ENCODE peak calls at places on chromosomes 2 and 18, in seven cellular contexts. U is BJ, X is breast epithelium, Q is AG04450, P is cardiac fibroblast, H is endothelial cell, F is HFFc6. J is an unnamed sample.
A peak's percentile ranks its signal among the peaks of the same experiment; 100 is the strongest.

GRCh38 chr2:17813742-17814458 is 2.4 kb upstream of the MSGN1 start:
- DNase-seq in U (no peak), X (no peak), Q (no peak), P (peak; percentile 32), H (no peak), F (no peak), J (no peak)

GRCh38 chr18:79690586-79691482 is 11.2 kb downstream of the CTDP1 start:
- DNase-seq in U (no peak), X (no peak), Q (no peak), P (no peak), H (no peak), F (no peak), J (no peak)

GRCh38 chr2:120108049-120108448 is 95.2 kb downstream of the EPB41L5 start:
- DNase-seq in U (peak; percentile 22), X (no peak), Q (peak; percentile 16), P (peak; percentile 79), H (no peak), F (peak; percentile 45), J (peak; percentile 17)

GRCh38 chr18:9722691-9723090 is 14.6 kb downstream of the RAB31 start:
- DNase-seq in U (no peak), X (no peak), Q (no peak), P (no peak), H (no peak), F (no peak), J (no peak)

GRCh38 chr2:10897956-10898355 is 13.8 kb upstream of the KCNF1 start:
- DNase-seq in U (no peak), X (no peak), Q (no peak), P (no peak), H (no peak), F (peak; percentile 33), J (no peak)

GRCh38 chr2:207831569-207832248 is 62.0 kb upstream of the FZD5 start:
- DNase-seq in U (no peak), X (no peak), Q (no peak), P (no peak), H (no peak), F (no peak), J (no peak)

GRCh38 chr2:207333599-207334308 is 168.0 kb upstream of the KLF7 start:
- DNase-seq in U (no peak), X (no peak), Q (no peak), P (no peak), H (no peak), F (peak; percentile 23), J (no peak)

GRCh38 chr2:162885281-162886070 is 46.9 kb upstream of the KCNH7 start:
- DNase-seq in U (no peak), X (no peak), Q (no peak), P (no peak), H (no peak), F (no peak), J (no peak)

GRCh38 chr2:7951001-7951400 is 730.9 kb upstream of the ID2 start:
- DNase-seq in U (no peak), X (no peak), Q (no peak), P (no peak), H (no peak), F (no peak), J (no peak)

GRCh38 chr2:217837001-217837491 is 165.7 kb downstream of the TNS1 start:
- DNase-seq in U (peak; percentile 7), X (no peak), Q (no peak), P (peak; percentile 92), H (no peak), F (peak; percentile 30), J (no peak)

GRCh38 chr2:240913810-240914644 is 7.9 kb downstream of the CROCC2 start:
- DNase-seq in U (no peak), X (no peak), Q (no peak), P (peak; percentile 90), H (peak; percentile 90), F (no peak), J (no peak)

GRCh38 chr18:36066001-36066400 is 1.4 kb downstream of the RPRD1A start:
- DNase-seq in U (no peak), X (no peak), Q (no peak), P (peak; percentile 18), H (no peak), F (peak; percentile 30), J (no peak)

GRCh38 chr2:46749042-46749461 is 166.6 kb downstream of the MCFD2 start:
- DNase-seq in U (peak; percentile 33), X (no peak), Q (peak; percentile 37), P (peak; percentile 82), H (no peak), F (peak; percentile 82), J (peak; percentile 21)

GRCh38 chr18:7697306-7697705 is 130.2 kb downstream of the PTPRM start:
- DNase-seq in U (no peak), X (no peak), Q (no peak), P (no peak), H (no peak), F (no peak), J (no peak)

GRCh38 chr2:175832886-175833285 is 169.2 kb downstream of the LNPK start:
- DNase-seq in U (no peak), X (no peak), Q (no peak), P (no peak), H (no peak), F (no peak), J (no peak)

GRCh38 chr2:52269696-52270485 is 1238.0 kb upstream of the NRXN1 start:
- DNase-seq in U (no peak), X (no peak), Q (peak; percentile 18), P (peak; percentile 64), H (no peak), F (peak; percentile 57), J (no peak)

GRCh38 chr2:145040433-145040832 is 520.5 kb upstream of the ZEB2 start:
- DNase-seq in U (no peak), X (no peak), Q (no peak), P (peak; percentile 34), H (no peak), F (no peak), J (no peak)

GRCh38 chr2:46547223-46548102 is 68.1 kb downstream of the TMEM247 start:
- DNase-seq in U (no peak), X (no peak), Q (no peak), P (no peak), H (no peak), F (no peak), J (no peak)

GRCh38 chr18:13558132-13558531 is 168.2 kb downstream of the FAM210A start:
- DNase-seq in U (no peak), X (no peak), Q (no peak), P (peak; percentile 44), H (peak; percentile 36), F (no peak), J (no peak)

GRCh38 chr2:133338224-133338623 is 230.0 kb downstream of the NCKAP5 start:
- DNase-seq in U (no peak), X (no peak), Q (peak; percentile 55), P (no peak), H (no peak), F (no peak), J (no peak)

GRCh38 chr2:157421964-157422363 is 21.9 kb downstream of the CYTIP start:
- DNase-seq in U (no peak), X (no peak), Q (no peak), P (no peak), H (no peak), F (no peak), J (no peak)

GRCh38 chr2:128321421-128321775 is 2.7 kb upstream of the HS6ST1 start:
- DNase-seq in U (no peak), X (peak; percentile 48), Q (no peak), P (no peak), H (no peak), F (no peak), J (no peak)

GRCh38 chr2:59888015-59888414 is 665.4 kb downstream of the BCL11A start:
- DNase-seq in U (no peak), X (no peak), Q (no peak), P (no peak), H (peak; percentile 8), F (no peak), J (no peak)

GRCh38 chr2:187642498-187642897 is 88.3 kb upstream of the TFPI start:
- DNase-seq in U (no peak), X (no peak), Q (no peak), P (no peak), H (no peak), F (peak; percentile 35), J (no peak)

GRCh38 chr2:62465741-62466500 is 40.1 kb downstream of the TMEM17 start:
- DNase-seq in U (no peak), X (no peak), Q (no peak), P (peak; percentile 61), H (peak; percentile 65), F (no peak), J (no peak)

GRCh38 chr2:31675485-31675901 is 94.8 kb upstream of the SRD5A2 start:
- DNase-seq in U (no peak), X (no peak), Q (no peak), P (no peak), H (peak; percentile 54), F (no peak), J (no peak)

GRCh38 chr2:223760838-223761502 is 76.4 kb downstream of the AP1S3 start:
- DNase-seq in U (peak; percentile 41), X (peak; percentile 57), Q (no peak), P (peak; percentile 57), H (no peak), F (peak; percentile 89), J (peak; percentile 61)
- TF ChIP-seq CTCF in U (no peak), X (no peak), Q (peak; percentile 20), P (no peak), H (no peak), F (peak; percentile 53), J (no peak)

GRCh38 chr2:100870652-100871531 is 51.0 kb downstream of the NPAS2 start:
- DNase-seq in U (no peak), X (no peak), Q (no peak), P (no peak), H (no peak), F (no peak), J (no peak)
- TF ChIP-seq CTCF in U (peak; percentile 20), X (no peak), Q (peak; percentile 18), P (peak; percentile 14), H (no peak), F (peak; percentile 72), J (no peak)

DNA sequence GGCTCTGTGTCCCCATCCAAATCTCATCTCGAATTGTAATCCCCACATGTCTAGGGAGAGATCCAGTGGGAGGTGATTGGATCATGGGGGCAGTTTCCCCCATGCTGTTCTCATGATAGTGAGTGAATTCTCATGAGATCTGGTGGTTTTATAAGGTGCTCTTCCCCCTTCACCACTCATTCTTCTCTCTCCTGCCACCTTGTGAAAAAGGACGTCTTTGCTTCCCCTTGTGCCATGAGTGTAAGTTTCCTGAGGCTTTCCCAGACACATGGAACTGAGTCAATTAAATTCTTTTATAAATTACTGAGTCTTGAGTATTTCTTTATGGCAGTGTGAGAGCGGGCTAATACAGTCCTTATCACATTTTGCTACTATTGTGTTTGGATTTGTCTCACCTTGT is 177.6 kb upstream of the SLC39A10 start:
- DNase-seq in U (no peak), X (no peak), Q (no peak), P (no peak), H (no peak), F (no peak), J (no peak)
- TF ChIP-seq CTCF in U (no peak), X (no peak), Q (no peak), P (no peak), H (no peak), F (no peak), J (no peak)

DNA sequence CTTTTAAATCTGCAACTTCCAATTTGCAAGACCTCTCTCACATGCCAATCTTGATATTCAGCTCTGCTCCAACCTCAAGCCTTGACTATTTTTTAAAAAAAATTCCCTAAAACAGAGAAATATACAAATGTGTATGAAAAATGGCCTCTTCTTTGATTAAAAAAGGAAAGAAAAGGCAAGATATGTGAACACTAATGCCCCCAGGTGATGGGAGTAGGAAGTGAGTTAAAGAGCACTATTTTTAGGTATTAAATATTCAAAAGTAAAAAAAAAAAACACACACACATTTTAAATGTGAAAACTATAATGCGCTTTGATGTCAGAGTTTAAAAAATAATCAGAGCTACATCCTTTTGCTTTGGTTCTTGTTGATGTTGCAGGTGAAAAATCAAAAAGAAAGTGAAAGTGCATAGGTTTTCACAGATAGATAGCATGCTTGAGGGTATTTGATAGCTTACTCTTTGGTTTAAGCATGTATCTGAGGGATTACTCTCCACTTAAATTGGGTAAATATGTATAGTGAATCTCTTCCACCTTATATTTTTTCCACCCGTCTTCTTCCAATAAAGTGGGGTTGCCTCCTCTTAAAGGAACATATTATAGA is 406.0 kb upstream of the POU3F3 start:
- DNase-seq in U (no peak), X (no peak), Q (no peak), P (no peak), H (no peak), F (no peak), J (no peak)
- TF ChIP-seq CTCF in U (no peak), X (no peak), Q (no peak), P (no peak), H (peak; percentile 47), F (no peak), J (no peak)